ENCODE peak calls at places on chromosomes 3 and 15, in nine cellular contexts. U is GM20000, R is RWPE1, I is dorsolateral prefrontal cortex, O is neural progenitor cell, H is ovary, C is fibroblast of the aortic adventitia, B is lower leg skin, M is heart right ventricle. L is an unnamed sample.

GRCh38 chr3:42377681-42378080 is 32.7 kb downstream of the LYZL4 start:
- DNase-seq in U (no peak), R (no peak), I (no peak), O (no peak), H (no peak), C (no peak), B (no peak), M (no peak), L (no peak)

GRCh38 chr3:192881159-192881786 is 36.4 kb downstream of the MB21D2 start:
- DNase-seq in U (no peak), R (no peak), I (no peak), O (no peak), H (no peak), C (no peak), B (no peak), M (no peak), L (no peak)

GRCh38 chr3:187064210-187065115 is 74.8 kb downstream of the RPL39L start:
- DNase-seq in U (no peak), R (peak), I (no peak), O (no peak), H (no peak), C (peak), B (no peak), M (no peak), L (peak)

GRCh38 chr3:59658236-59658635 is 608.4 kb upstream of the CFAP20DC start:
- DNase-seq in U (no peak), R (no peak), I (no peak), O (no peak), H (no peak), C (no peak), B (no peak), M (no peak), L (no peak)

GRCh38 chr15:93870583-93870982 is 360.8 kb upstream of the MCTP2 start:
- DNase-seq in U (no peak), R (no peak), I (no peak), O (no peak), H (no peak), C (no peak), B (no peak), M (no peak), L (no peak)

GRCh38 chr3:21142031-21142430 is 609.0 kb downstream of the ZNF385D start:
- DNase-seq in U (no peak), R (no peak), I (no peak), O (no peak), H (no peak), C (no peak), B (no peak), M (no peak), L (no peak)

GRCh38 chr15:79919090-79919748 is 22.4 kb upstream of the MTHFS start:
- DNase-seq in U (no peak), R (no peak), I (no peak), O (peak), H (no peak), C (no peak), B (no peak), M (no peak), L (no peak)

GRCh38 chr3:38397320-38397719 is 50.7 kb downstream of the XYLB start:
- DNase-seq in U (peak), R (peak), I (no peak), O (peak), H (no peak), C (peak), B (no peak), M (peak), L (peak)

GRCh38 chr15:60392986-60393811 is 4.6 kb downstream of the ANXA2 start:
- DNase-seq in U (no peak), R (peak), I (peak), O (no peak), H (peak), C (peak), B (peak), M (no peak), L (no peak)

GRCh38 chr3:56899851-56900250 is 98.1 kb upstream of the ARHGEF3 start:
- DNase-seq in U (no peak), R (no peak), I (no peak), O (no peak), H (no peak), C (no peak), B (no peak), M (no peak), L (no peak)

GRCh38 chr3:70309591-70309990 is 2.8 kb downstream of the MDFIC2 start:
- DNase-seq in U (no peak), R (no peak), I (no peak), O (no peak), H (no peak), C (no peak), B (no peak), M (no peak), L (no peak)

GRCh38 chr3:172787746-172788145 is 37.2 kb downstream of the ECT2 start:
- DNase-seq in U (no peak), R (no peak), I (no peak), O (no peak), H (no peak), C (no peak), B (no peak), M (no peak), L (no peak)

GRCh38 chr15:58608129-58608590 is 141.3 kb downstream of the ADAM10 start:
- DNase-seq in U (no peak), R (no peak), I (no peak), O (no peak), H (no peak), C (peak), B (no peak), M (no peak), L (no peak)

GRCh38 chr3:94431831-94432230 is 369.0 kb downstream of the NSUN3 start:
- DNase-seq in U (no peak), R (no peak), I (no peak), O (no peak), H (no peak), C (peak), B (no peak), M (no peak), L (no peak)

GRCh38 chr3:177529716-177530335 is 332.5 kb upstream of the TBL1XR1 start:
- DNase-seq in U (no peak), R (no peak), I (no peak), O (no peak), H (no peak), C (peak), B (no peak), M (no peak), L (no peak)

GRCh38 chr15:33955945-33956344 is 12.4 kb upstream of the CHRM5 start:
- DNase-seq in U (no peak), R (no peak), I (no peak), O (no peak), H (no peak), C (no peak), B (no peak), M (no peak), L (no peak)

GRCh38 chr15:71691322-71691699 is 119.0 kb upstream of the NR2E3 start:
- DNase-seq in U (no peak), R (no peak), I (no peak), O (no peak), H (no peak), C (no peak), B (no peak), M (no peak), L (no peak)

GRCh38 chr3:174859109-174859735 is at the start of gene NAALADL2:
- DNase-seq in U (no peak), R (no peak), I (no peak), O (no peak), H (no peak), C (no peak), B (no peak), M (no peak), L (no peak)

GRCh38 chr3:112676659-112677234 is 35.8 kb upstream of the CCDC80 start:
- DNase-seq in U (peak), R (peak), I (peak), O (peak), H (peak), C (peak), B (peak), M (peak), L (peak)

GRCh38 chr3:14791343-14791945 is 27.3 kb upstream of the FGD5 start:
- DNase-seq in U (peak), R (peak), I (peak), O (peak), H (peak), C (peak), B (peak), M (peak), L (peak)

GRCh38 chr3:123390865-123391613 is 57.9 kb downstream of the ADCY5 start:
- DNase-seq in U (no peak), R (no peak), I (no peak), O (no peak), H (peak), C (no peak), B (peak), M (no peak), L (no peak)

GRCh38 chr15:58287891-58288290 is 143.9 kb upstream of the LIPC start:
- DNase-seq in U (no peak), R (no peak), I (no peak), O (no peak), H (no peak), C (no peak), B (no peak), M (no peak), L (no peak)

GRCh38 chr3:156448300-156448699 is 106.6 kb downstream of the SSR3 start:
- DNase-seq in U (peak), R (peak), I (no peak), O (peak), H (no peak), C (peak), B (no peak), M (no peak), L (peak)

GRCh38 chr15:66476535-66476934 is 21.0 kb downstream of the SNAPC5 start:
- DNase-seq in U (no peak), R (no peak), I (peak), O (no peak), H (no peak), C (no peak), B (no peak), M (no peak), L (no peak)

GRCh38 chr3:18847583-18848197 is 300.6 kb upstream of the KCNH8 start:
- DNase-seq in U (peak), R (peak), I (no peak), O (peak), H (no peak), C (no peak), B (no peak), M (no peak), L (peak)

GRCh38 chr3:197224034-197224444 is 74.4 kb downstream of the DLG1 start:
- DNase-seq in U (peak), R (peak), I (no peak), O (peak), H (no peak), C (peak), B (no peak), M (no peak), L (peak)

GRCh38 chr3:155603302-155603701 is 141.6 kb downstream of the PLCH1 start:
- DNase-seq in U (no peak), R (no peak), I (no peak), O (no peak), H (no peak), C (no peak), B (no peak), M (no peak), L (no peak)

GRCh38 chr3:45551214-45552010 is 43.1 kb upstream of the LIMD1 start:
- DNase-seq in U (no peak), R (peak), I (peak), O (no peak), H (peak), C (peak), B (peak), M (peak), L (no peak)

GRCh38 chr3:152202976-152203626 is 65.6 kb upstream of the MBNL1 start:
- DNase-seq in U (no peak), R (no peak), I (no peak), O (no peak), H (no peak), C (peak), B (no peak), M (no peak), L (peak)

GRCh38 chr15:71219646-71220045 is 104.4 kb downstream of the THSD4 start:
- DNase-seq in U (no peak), R (no peak), I (no peak), O (peak), H (no peak), C (peak), B (no peak), M (no peak), L (no peak)

GRCh38 chr15:81567924-81568323 is 193.9 kb upstream of the TMC3 start:
- DNase-seq in U (no peak), R (no peak), I (no peak), O (peak), H (no peak), C (no peak), B (no peak), M (no peak), L (no peak)

GRCh38 chr15:81940467-81941451 is 105.1 kb downstream of the MEX3B start:
- DNase-seq in U (no peak), R (peak), I (no peak), O (no peak), H (no peak), C (peak), B (no peak), M (no peak), L (no peak)

GRCh38 chr15:70058642-70059360 is 38.9 kb downstream of the TLE3 start:
- DNase-seq in U (no peak), R (no peak), I (no peak), O (no peak), H (peak), C (no peak), B (no peak), M (no peak), L (no peak)

GRCh38 chr3:25291524-25291923 is 136.5 kb upstream of the RARB start:
- DNase-seq in U (no peak), R (no peak), I (no peak), O (peak), H (no peak), C (no peak), B (no peak), M (no peak), L (no peak)

GRCh38 chr3:122671543-122671942 is 9.1 kb upstream of the PARP14 start:
- DNase-seq in U (no peak), R (no peak), I (no peak), O (no peak), H (no peak), C (no peak), B (no peak), M (no peak), L (no peak)

GRCh38 chr3:85691196-85691595 is 732.4 kb downstream of the CADM2 start:
- DNase-seq in U (no peak), R (no peak), I (no peak), O (no peak), H (no peak), C (no peak), B (no peak), M (no peak), L (no peak)

GRCh38 chr3:116299646-116300081 is 145.6 kb downstream of the LSAMP start:
- DNase-seq in U (peak), R (no peak), I (no peak), O (no peak), H (no peak), C (no peak), B (no peak), M (no peak), L (peak)

GRCh38 chr3:17192995-17193394 is 308.2 kb downstream of the PLCL2 start:
- DNase-seq in U (no peak), R (no peak), I (no peak), O (no peak), H (no peak), C (no peak), B (no peak), M (no peak), L (no peak)

GRCh38 chr3:51190199-51190598 is 194.9 kb upstream of the MANF start:
- DNase-seq in U (no peak), R (no peak), I (no peak), O (no peak), H (no peak), C (no peak), B (no peak), M (no peak), L (no peak)

GRCh38 chr3:51190827-51191226 is 194.3 kb upstream of the MANF start:
- DNase-seq in U (no peak), R (no peak), I (no peak), O (no peak), H (no peak), C (no peak), B (no peak), M (no peak), L (no peak)

GRCh38 chr3:51191768-51192167 is 193.3 kb upstream of the MANF start:
- DNase-seq in U (no peak), R (no peak), I (no peak), O (no peak), H (no peak), C (no peak), B (no peak), M (no peak), L (no peak)
- TF ChIP-seq CTCF in U (no peak), R (no peak), I (no peak), O (no peak), H (no peak), C (no peak), B (no peak), M (no peak), L (no peak)

GRCh38 chr15:83436513-83437158 is 10.5 kb upstream of the SH3GL3 start:
- DNase-seq in U (no peak), R (peak), I (no peak), O (peak), H (no peak), C (peak), B (no peak), M (no peak), L (peak)
- TF ChIP-seq CTCF in U (no peak), R (peak), I (peak), O (peak), H (no peak), C (peak), B (no peak), M (no peak), L (peak)

GRCh38 chr3:159763466-159764210 is 225.0 kb upstream of the IL12A start:
- DNase-seq in U (peak), R (peak), I (peak), O (peak), H (peak), C (peak), B (peak), M (peak), L (peak)
- TF ChIP-seq CTCF in U (no peak), R (peak), I (peak), O (peak), H (peak), C (peak), B (no peak), M (no peak), L (no peak)

GRCh38 chr15:90619468-90619867 is 89.7 kb downstream of the CRTC3 start:
- DNase-seq in U (no peak), R (no peak), I (no peak), O (no peak), H (no peak), C (no peak), B (no peak), M (no peak), L (no peak)

GRCh38 chr15:90619939-90620338 is 90.2 kb downstream of the CRTC3 start:
- DNase-seq in U (no peak), R (no peak), I (no peak), O (no peak), H (no peak), C (no peak), B (no peak), M (no peak), L (no peak)

GRCh38 chr15:90617668-90618097 is 88.0 kb downstream of the CRTC3 start:
- DNase-seq in U (no peak), R (no peak), I (peak), O (no peak), H (peak), C (no peak), B (no peak), M (no peak), L (no peak)

GRCh38 chr15:90617171-90617570 is 87.4 kb downstream of the CRTC3 start:
- DNase-seq in U (no peak), R (no peak), I (no peak), O (no peak), H (no peak), C (no peak), B (no peak), M (no peak), L (no peak)

DNA sequence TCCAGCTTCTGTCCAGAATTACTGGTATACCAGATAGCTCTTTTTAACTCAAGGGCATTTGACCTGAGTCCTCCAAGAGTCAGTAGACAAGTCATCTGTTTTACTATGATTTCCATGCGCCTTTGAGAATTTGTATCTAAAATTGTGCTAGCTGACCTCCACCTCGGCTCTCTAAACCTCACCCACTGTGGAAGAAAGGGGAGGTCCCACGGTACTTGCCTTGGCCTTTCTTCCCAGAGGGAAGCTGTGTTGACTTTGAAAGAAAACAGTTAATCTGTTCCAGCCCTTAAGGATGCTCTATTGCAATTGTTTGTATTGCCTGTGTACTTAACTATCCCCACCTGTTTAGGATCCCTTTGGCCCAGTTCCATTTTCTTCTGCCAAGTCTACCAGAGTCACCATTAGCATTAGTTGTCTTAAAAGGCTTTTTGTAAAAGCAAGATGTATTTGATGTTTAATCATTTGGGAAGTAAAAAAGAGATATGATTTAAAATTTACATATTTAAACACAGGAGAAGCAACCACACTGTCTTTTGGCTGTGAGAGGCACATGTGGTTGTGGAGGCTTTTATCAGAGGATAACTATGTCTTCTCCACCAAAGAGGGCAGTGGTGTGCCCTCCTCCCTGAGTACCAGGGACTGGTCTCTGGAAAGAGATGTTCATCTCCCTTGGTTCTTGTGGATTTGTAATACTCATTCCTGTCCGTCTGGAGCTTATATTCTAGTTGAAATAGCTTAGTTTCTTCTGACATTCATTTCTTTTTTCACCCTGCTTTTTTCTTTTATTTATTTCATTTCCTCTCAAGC is 88.8 kb downstream of the CRTC3 start:
- DNase-seq in U (no peak), R (no peak), I (no peak), O (no peak), H (no peak), C (no peak), B (no peak), M (no peak), L (no peak)
- TF ChIP-seq CTCF in U (no peak), R (no peak), I (no peak), O (no peak), H (no peak), C (no peak), B (no peak), M (no peak), L (no peak)

GRCh38 chr3:4571690-4572334 is 78.7 kb downstream of the ITPR1 start:
- DNase-seq in U (no peak), R (no peak), I (no peak), O (peak), H (no peak), C (no peak), B (no peak), M (no peak), L (peak)
- TF ChIP-seq CTCF in U (no peak), R (no peak), I (no peak), O (peak), H (no peak), C (no peak), B (no peak), M (no peak), L (peak)

DNA sequence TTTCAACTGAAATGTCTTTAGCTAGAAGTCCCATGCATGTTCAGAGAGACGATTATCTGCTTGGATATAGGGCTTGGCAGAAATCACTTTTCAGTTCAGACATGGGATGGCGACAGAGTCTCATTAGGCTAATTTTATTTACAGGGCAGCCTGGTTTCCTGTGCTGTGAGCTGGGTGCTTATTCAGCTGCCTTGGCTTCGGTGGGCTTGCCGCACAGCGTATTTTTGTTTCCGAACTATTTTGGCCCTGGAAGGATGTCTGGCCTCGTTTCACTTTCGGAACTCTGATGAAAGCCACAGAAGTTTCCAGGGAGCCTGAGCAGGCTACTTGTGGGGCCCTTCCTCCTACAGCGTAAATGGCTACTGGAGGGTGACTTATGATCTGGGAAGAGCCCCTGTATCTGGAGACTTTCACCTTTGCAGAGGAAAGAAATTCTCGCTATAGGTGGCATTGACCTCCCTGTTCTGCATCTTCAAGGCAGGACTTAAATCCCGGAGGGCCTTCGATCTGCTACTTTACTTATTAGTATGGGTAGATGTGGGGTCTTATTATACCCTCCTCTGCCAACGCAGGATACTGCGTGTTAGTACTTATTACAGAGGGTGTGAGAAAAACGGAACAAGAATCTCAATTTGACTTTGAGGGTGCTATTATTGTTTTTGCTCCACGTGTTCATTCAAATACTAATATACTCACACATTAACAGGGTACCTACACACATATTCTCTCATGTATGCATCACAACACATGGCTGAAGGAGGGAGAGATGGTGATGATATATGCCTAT is 364.0 kb upstream of the RBMS3 start:
- DNase-seq in U (peak), R (peak), I (no peak), O (peak), H (peak), C (peak), B (peak), M (peak), L (peak)
- TF ChIP-seq CTCF in U (no peak), R (no peak), I (peak), O (peak), H (peak), C (peak), B (no peak), M (peak), L (peak)

L was measured in GM12865.